ENCODE peak calls at places on chromosomes 16 and 17, in six cellular contexts. L is lung, D is aorta, T is esophagus squamous epithelium, S is AG04450, X is mesendoderm. K is an unnamed sample.

GRCh38 chr16:83717814-83718213 is 90.0 kb upstream of the HSBP1 start:
- DNase-seq in S (no peak), L (no peak), T (no peak), X (peak), D (no peak), K (no peak)

GRCh38 chr17:31533546-31534155 is 142.2 kb downstream of the RAB11FIP4 start:
- DNase-seq in S (peak), L (no peak), D (peak), T (no peak), X (peak), K (no peak)

GRCh38 chr16:50259334-50260205 is 6.8 kb upstream of the ADCY7 start:
- DNase-seq in S (no peak), X (no peak), L (no peak), D (peak), T (no peak), K (peak)

GRCh38 chr16:66740533-66740932 is 10.9 kb downstream of the DYNC1LI2 start:
- DNase-seq in X (no peak), T (no peak), L (no peak), D (no peak), S (no peak), K (no peak)

GRCh38 chr16:85484337-85485295 is 128.5 kb upstream of the GSE1 start:
- DNase-seq in X (no peak), S (no peak), L (peak), T (no peak), D (no peak), K (no peak)

GRCh38 chr16:68636064-68636551 is 9.0 kb upstream of the CDH3 start:
- DNase-seq in T (no peak), D (no peak), X (peak), L (no peak), S (no peak), K (no peak)

GRCh38 chr16:56480776-56481467 is 29.6 kb downstream of the OGFOD1 start:
- DNase-seq in S (no peak), T (no peak), L (no peak), X (no peak), D (no peak), K (no peak)

GRCh38 chr16:27446721-27447120 is 44.7 kb downstream of the IL21R start:
- DNase-seq in D (peak), S (no peak), L (no peak), X (no peak), T (no peak), K (no peak)

GRCh38 chr17:5031365-5032082 is 3.7 kb downstream of the SLC52A1 start:
- DNase-seq in T (no peak), D (peak), X (peak), S (peak), L (peak), K (no peak)

GRCh38 chr17:6297960-6298359 is 137.0 kb downstream of the AIPL1 start:
- DNase-seq in X (no peak), T (no peak), L (no peak), S (no peak), D (no peak), K (no peak)

GRCh38 chr16:55322327-55322726 is 1.7 kb upstream of the IRX6 start:
- DNase-seq in D (no peak), T (no peak), S (no peak), L (no peak), X (no peak), K (no peak)

GRCh38 chr17:81870155-81870977 is 771 bp downstream of the ARHGDIA start:
- DNase-seq in D (peak), T (no peak), S (no peak), L (no peak), X (peak), K (no peak)

GRCh38 chr16:23374721-23375120 is 72.6 kb downstream of the SCNN1B start:
- DNase-seq in D (no peak), L (peak), T (no peak), S (no peak), X (no peak), K (no peak)

GRCh38 chr17:46984892-46985291 is 5.8 kb upstream of the RPRML start:
- DNase-seq in S (no peak), D (no peak), T (no peak), X (no peak), L (no peak), K (no peak)

GRCh38 chr17:81735181-81736102 is 23.4 kb downstream of the SLC25A10 start:
- DNase-seq in T (no peak), X (no peak), S (no peak), D (peak), L (peak), K (no peak)

GRCh38 chr17:43454888-43455287 is 28.9 kb upstream of the DHX8 start:
- DNase-seq in L (no peak), X (no peak), S (no peak), T (no peak), D (no peak), K (no peak)

GRCh38 chr17:17693253-17693954 is 12.1 kb downstream of the RAI1 start:
- DNase-seq in T (no peak), X (peak), S (no peak), D (peak), L (peak), K (peak)

GRCh38 chr17:70622382-70623260 is 453.3 kb downstream of the KCNJ2 start:
- DNase-seq in L (peak), D (no peak), T (no peak), S (no peak), X (peak), K (no peak)

GRCh38 chr16:1746693-1747195 is 24.6 kb downstream of the NME3 start:
- DNase-seq in D (no peak), T (no peak), X (no peak), S (no peak), L (no peak), K (no peak)

DNA sequence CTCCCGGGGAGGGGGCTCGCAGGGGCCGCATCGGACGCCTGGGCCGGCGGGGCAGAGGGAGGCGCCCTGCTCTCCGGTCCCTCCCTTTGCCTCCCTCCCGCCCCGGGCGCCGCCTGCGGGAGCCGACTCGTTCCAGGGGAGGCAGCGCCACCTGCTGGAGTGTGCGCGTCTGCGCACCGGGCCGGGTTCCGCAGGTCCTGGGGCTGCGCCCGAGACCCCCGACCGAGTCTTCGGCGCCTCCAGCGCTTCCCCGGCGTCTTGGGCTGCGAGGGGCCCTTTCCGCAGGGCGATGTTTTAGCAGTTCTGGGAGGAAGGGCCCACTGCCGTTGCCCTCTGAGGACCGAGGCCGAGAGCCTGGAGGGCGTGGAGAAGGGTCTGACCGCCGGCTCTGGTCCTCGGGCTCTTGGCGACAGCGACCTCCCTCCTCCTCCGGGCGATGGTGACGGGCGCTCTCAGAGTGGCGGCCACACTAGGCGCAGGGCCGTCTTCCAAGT is 106.3 kb downstream of the SEC14L1 start:
- DNase-seq in D (peak), S (peak), L (peak), X (peak), T (no peak), K (peak)
- H3K27ac ChIP-seq in D (no peak), S (no peak), L (no peak), X (no peak), T (peak), K (no peak)

GRCh38 chr16:24976061-24976779 is 38.9 kb downstream of the ARHGAP17 start:
- DNase-seq in T (no peak), X (no peak), L (no peak), S (no peak), D (no peak), K (no peak)

GRCh38 chr16:24977673-24978065 is 37.5 kb downstream of the ARHGAP17 start:
- DNase-seq in L (no peak), X (peak), S (peak), D (no peak), T (no peak), K (no peak)

GRCh38 chr16:24976971-24977672 is 38.0 kb downstream of the ARHGAP17 start:
- DNase-seq in L (no peak), S (no peak), X (no peak), T (no peak), D (no peak), K (no peak)

GRCh38 chr16:24980077-24980793 is 34.9 kb downstream of the ARHGAP17 start:
- DNase-seq in S (no peak), T (no peak), D (no peak), X (no peak), L (no peak), K (no peak)

DNA sequence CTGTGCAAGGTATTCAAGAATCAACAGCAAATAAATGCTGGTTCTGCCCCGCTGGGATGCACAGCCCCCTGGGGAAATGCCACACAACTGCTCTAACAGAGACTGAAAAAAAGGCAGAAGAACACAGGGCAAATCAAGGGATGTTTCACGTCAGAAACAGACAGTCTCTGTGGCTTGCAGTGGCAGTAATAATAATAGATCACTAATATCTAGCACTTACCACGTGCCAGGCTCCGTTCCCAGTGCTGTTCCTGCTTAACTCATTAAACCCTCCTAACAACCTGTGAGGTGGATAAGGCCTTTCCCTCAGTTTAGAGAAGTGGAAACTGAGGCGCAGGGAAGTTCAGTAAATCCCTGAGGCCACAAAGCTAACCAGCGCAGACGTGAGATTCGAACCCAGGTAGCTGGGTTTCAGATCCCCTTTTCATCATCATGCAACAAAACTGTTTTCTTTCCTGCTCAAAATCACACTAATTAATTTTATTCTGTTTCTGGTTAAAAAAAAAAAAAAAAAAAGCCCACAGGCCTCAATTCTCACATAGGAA is 36.7 kb downstream of the ARHGAP17 start:
- DNase-seq in D (no peak), L (no peak), T (no peak), X (no peak), S (no peak), K (no peak)
- H3K27ac ChIP-seq in D (peak), L (peak), T (peak), X (no peak), S (peak), K (peak)

DNA sequence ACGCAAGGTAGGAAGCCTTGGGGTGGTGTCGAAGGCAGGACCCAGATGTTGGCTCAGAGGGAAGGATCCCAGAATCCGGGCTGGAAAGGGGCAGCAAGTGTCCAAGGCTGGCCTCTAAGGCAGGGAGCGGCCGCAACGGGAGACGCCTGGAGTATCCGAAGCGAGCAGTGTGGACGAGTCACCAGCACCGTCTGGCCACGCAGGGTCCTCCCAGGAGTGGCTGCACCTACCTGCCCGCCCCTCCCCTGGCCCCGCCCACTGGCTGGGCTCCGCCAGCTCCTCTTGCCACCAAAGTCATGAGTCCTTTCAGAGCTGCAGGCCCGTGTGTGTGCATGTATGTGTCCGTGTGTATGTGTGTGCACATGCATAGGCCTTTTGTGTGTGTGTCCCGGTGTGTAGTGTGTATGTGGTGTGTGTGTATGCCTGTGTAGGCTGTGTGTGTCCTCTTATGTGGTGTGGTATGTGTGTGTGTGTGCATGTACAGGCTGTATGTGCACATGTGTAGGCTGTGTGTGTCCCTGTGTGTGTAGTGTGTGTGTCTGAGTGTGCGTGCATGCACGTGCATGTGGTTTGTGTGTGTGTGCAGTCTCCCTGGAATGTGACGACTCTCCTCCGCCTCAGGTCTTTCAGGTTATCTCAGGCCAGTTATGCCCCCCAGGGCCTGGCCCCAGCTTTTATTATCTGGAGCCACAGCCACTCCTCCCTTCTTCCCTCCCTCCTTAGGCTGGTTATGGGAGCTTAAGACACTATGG is at the start of gene PRSS8:
- DNase-seq in S (no peak), T (no peak), X (peak), D (no peak), L (peak), K (peak)
- H3K27ac ChIP-seq in S (no peak), T (peak), X (peak), D (no peak), L (peak), K (no peak)

DNA sequence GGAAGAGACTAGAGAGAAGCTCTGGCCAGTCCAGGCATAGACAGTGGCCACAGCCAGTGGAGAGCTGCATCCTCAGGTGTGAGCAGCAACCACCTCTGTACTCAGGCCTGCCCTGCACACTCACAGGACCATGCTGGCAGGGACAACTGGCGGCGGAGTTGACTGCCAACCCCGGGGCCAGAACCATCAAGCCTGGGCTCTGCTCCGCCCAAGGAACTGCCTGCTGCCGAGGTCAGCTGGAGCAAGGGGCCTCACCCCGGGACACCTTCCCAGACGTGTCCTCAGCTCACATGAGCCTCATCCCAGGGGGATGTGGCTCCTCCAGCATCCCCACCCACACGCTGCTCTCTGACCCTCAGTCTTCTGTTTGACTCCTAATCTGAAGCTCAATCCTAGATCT is 3.2 kb downstream of the RHBDF1 start:
- DNase-seq in L (no peak), T (no peak), X (no peak), D (no peak), S (no peak), K (no peak)
- H3K27ac ChIP-seq in L (no peak), T (no peak), X (no peak), D (no peak), S (no peak), K (peak)

GRCh38 chr17:41098042-41098441 is at the start of gene KRTAP4-8:
- DNase-seq in X (no peak), D (no peak), S (no peak), T (no peak), L (no peak), K (no peak)
- H3K27ac ChIP-seq in X (no peak), D (no peak), S (no peak), T (no peak), L (no peak), K (no peak)

DNA sequence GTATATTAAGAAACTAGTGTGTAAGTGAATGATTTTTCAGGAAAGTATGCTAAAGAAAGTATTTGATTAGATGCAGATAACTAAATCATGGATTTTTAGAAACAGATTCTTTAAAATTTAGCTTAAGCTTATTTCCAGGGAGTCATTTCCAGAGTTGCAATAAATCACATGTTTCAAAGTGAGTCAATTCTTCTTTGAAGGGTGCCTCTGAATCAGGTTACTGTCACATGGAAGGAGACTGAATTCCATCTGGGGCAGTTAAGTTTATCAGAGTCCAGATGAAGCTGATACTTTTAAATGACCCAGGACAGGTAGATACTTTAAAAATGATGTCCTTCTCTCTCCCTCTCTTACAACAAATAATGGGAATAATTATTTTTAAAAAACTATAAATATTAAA is 5.0 kb downstream of the MFSD11 start:
- DNase-seq in S (no peak), T (no peak), X (no peak), L (no peak), D (no peak), K (no peak)
- H3K27ac ChIP-seq in S (no peak), T (no peak), X (no peak), L (no peak), D (no peak), K (no peak)

DNA sequence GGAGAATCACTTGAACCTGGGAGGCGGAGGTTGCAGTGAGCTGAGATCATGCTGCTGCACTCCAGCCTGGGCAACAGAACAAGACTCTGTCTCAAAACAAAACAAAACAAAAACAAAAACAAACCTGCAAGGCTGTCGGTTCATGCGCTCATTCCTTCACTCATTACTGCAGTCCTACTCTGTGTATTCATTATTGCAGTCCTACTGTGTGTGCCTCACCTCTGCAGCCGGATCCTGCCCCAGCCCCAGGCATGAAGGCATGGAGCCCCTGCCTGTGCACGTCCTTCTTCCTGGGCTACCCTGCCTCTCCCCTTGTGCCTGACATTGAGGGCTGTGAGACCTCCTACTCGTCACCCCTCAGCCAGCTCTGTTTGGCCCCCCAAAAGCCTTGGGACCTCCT is 57.6 kb downstream of the TMEM235 start:
- DNase-seq in D (no peak), S (no peak), X (no peak), L (no peak), T (no peak), K (no peak)
- H3K27ac ChIP-seq in D (no peak), S (no peak), X (no peak), L (no peak), T (no peak), K (no peak)

DNA sequence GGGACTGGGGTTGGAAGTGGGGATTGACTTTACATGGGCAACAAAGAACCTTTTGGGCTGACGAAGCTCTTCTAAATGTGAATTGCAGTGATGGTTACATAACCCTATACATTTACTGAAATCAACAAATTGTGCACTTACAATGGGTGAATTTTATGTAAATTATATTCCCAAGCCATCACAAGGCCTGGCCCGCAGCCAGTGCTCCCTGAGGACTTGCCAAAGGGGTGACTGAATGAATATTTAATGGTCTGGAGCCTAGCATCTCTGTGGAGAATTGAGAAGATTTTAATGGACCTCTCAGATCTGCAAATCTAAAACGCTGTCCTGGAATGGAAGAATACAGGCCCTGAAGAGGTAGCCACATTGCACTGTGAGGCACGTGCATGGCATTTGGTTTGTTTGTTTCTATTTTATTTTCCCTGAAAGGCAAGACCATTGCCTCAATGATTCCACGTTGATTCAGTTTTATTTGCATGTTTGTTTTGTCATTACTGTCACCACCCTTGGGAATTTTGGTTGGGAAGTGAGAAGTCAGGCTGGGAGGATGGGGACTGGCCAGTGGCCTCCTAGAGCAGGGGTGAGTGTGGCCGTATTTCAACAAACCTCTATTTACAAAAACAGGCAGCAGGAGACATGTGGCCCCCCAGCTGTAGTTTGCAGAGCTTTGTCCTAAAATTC is 40.3 kb upstream of the GCSH start:
- DNase-seq in D (no peak), S (no peak), T (no peak), X (no peak), L (no peak), K (no peak)
- H3K27ac ChIP-seq in D (no peak), S (no peak), T (no peak), X (no peak), L (no peak), K (no peak)

GRCh38 chr16:79970091-79970490 is 369.6 kb upstream of the MAF start:
- DNase-seq in L (no peak), T (no peak), S (no peak), X (no peak), D (no peak), K (no peak)

GRCh38 chr16:79973320-79973719 is 372.8 kb upstream of the MAF start:
- DNase-seq in T (no peak), D (no peak), L (no peak), S (no peak), X (no peak), K (no peak)

GRCh38 chr16:79970551-79971236 is 370.2 kb upstream of the MAF start:
- DNase-seq in D (peak), X (peak), L (peak), S (no peak), T (no peak), K (no peak)

GRCh38 chr16:79971237-79971572 is 370.7 kb upstream of the MAF start:
- DNase-seq in D (no peak), L (no peak), S (no peak), T (no peak), X (no peak), K (no peak)

DNA sequence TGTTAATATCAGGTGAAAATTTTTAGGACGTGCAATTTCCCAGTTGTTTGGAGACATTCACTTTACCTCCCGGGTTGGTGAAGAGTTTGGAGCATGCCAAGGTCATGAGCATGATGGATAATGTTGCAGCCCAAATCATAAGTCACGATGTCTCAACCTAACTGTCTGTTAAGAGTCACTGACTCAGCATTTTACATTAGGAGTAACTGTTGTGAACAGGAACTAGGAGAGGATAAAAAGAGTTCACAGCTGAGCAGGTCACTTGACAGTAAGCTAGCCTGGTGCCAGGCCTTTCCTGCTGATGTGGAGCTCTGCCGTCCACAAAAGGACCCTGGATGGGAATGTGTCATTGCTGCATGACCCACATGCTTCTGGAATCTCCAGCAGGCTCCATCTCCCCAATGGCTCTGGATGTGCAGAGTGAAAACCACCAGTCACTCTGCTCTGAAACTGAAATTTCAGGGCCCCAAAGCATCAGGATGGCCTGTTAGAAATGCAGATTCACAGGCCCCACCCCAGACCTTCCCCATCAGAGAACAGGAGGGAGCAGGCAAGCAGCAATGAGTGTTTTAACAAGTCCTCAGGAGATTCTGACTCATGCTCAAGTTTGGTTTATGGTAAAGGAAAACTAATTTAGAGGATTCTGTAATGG is 371.6 kb upstream of the MAF start:
- DNase-seq in X (no peak), T (no peak), L (no peak), S (no peak), D (no peak), K (no peak)
- H3K27ac ChIP-seq in X (no peak), T (no peak), L (no peak), S (no peak), D (no peak), K (no peak)